ENCODE peak calls at places on chromosomes 12 and 14, in seven cellular contexts. C, T, S, A, U, E and D are unnamed samples.

GRCh38 chr14:70822706-70823185 is 13.4 kb upstream of the MAP3K9 start:
- DNase-seq in S (no peak), A (no peak), U (no peak), T (peak), E (no peak), C (no peak), D (no peak)

GRCh38 chr14:87108726-87109125 is 884.3 kb downstream of the GALC start:
- DNase-seq in T (no peak), U (no peak), E (no peak), S (peak), C (no peak), A (no peak), D (no peak)

GRCh38 chr12:124727244-124727673 is 136.4 kb downstream of the SCARB1 start:
- DNase-seq in E (no peak), S (peak), A (no peak), U (no peak), C (peak), T (no peak), D (peak)

GRCh38 chr14:100129161-100129589 is 30.3 kb downstream of the DEGS2 start:
- DNase-seq in A (no peak), U (no peak), C (no peak), T (no peak), E (no peak), S (peak), D (no peak)

GRCh38 chr14:49303952-49304516 is 282.1 kb downstream of the RPS29 start:
- DNase-seq in S (peak), C (no peak), A (peak), T (peak), U (no peak), E (no peak), D (no peak)

GRCh38 chr12:40325349-40325960 is 100.7 kb downstream of the LRRK2 start:
- DNase-seq in C (peak), E (peak), U (no peak), A (peak), T (peak), S (peak), D (peak)

GRCh38 chr12:51823875-51824565 is 24.5 kb downstream of the FIGNL2 start:
- DNase-seq in C (peak), A (peak), U (peak), E (no peak), T (peak), S (peak), D (no peak)

GRCh38 chr14:59265808-59266207 is 77.3 kb downstream of the DAAM1 start:
- DNase-seq in U (no peak), T (no peak), A (no peak), E (no peak), S (no peak), C (no peak), D (no peak)

GRCh38 chr12:9951026-9951652 is 19.0 kb upstream of the CLEC2A start:
- DNase-seq in A (no peak), E (no peak), U (peak), S (no peak), T (no peak), C (no peak), D (no peak)